ENCODE peak calls at places on chromosomes 3 and 15, in eight cellular contexts. K is psoas muscle, T is HL-60, B is esophagus squamous epithelium, S is tibial nerve, E is IMR-90, F is A549, X is right lobe of liver. G is an unnamed sample.

GRCh38 chr3:183823963-183824362 is 1.4 kb downstream of the MAP6D1 start:
- DNase-seq in K (no peak), T (no peak), B (no peak), S (no peak), E (no peak), F (no peak), X (no peak), G (no peak)

GRCh38 chr15:88981244-88982215 is 68.4 kb upstream of the MFGE8 start:
- DNase-seq in K (no peak), T (no peak), B (no peak), S (no peak), E (no peak), F (peak; percentile 86), X (no peak), G (no peak)

GRCh38 chr3:52523386-52524257 is 10.0 kb downstream of the NT5DC2 start:
- DNase-seq in K (peak; percentile 10), T (no peak), B (no peak), S (peak; percentile 11), E (no peak), F (no peak), X (peak; percentile 44), G (no peak)

GRCh38 chr3:59180006-59180405 is 130.2 kb upstream of the CFAP20DC start:
- DNase-seq in K (no peak), T (no peak), B (no peak), S (no peak), E (no peak), F (no peak), X (no peak), G (no peak)

GRCh38 chr3:168162172-168162571 is 66.4 kb upstream of the GOLIM4 start:
- DNase-seq in K (no peak), T (no peak), B (no peak), S (no peak), E (peak; percentile 11), F (no peak), X (no peak), G (no peak)

GRCh38 chr3:126098391-126098858 is 14.5 kb upstream of the SLC41A3 start:
- DNase-seq in K (no peak), T (no peak), B (no peak), S (no peak), E (peak; percentile 41), F (no peak), X (no peak), G (no peak)

GRCh38 chr15:90174140-90174891 is 26.8 kb upstream of the SEMA4B start:
- DNase-seq in K (peak; percentile 79), T (no peak), B (no peak), S (peak; percentile 86), E (no peak), F (no peak), X (peak; percentile 78), G (no peak)

GRCh38 chr15:89494941-89495637 is 1.3 kb downstream of the RHCG start:
- DNase-seq in K (no peak), T (no peak), B (no peak), S (no peak), E (no peak), F (peak; percentile 62), X (peak; percentile 52), G (no peak)

GRCh38 chr3:128006471-128007424 is 45.5 kb upstream of the SEC61A1 start:
- DNase-seq in K (no peak), T (no peak), B (no peak), S (no peak), E (no peak), F (no peak), X (no peak), G (no peak)
- H3K27ac ChIP-seq in K (no peak overlapping the region), T (no peak overlapping the region), B (no peak overlapping the region), S (no peak overlapping the region), E (no peak overlapping the region), F (no peak overlapping the region), X (no peak overlapping the region), G (no peak overlapping the region)

GRCh38 chr3:139630532-139630931 is 47.2 kb downstream of the NMNAT3 start:
- DNase-seq in K (no peak), T (no peak), B (no peak), S (no peak), E (no peak), F (no peak), X (no peak), G (no peak)

GRCh38 chr3:139634236-139634635 is 43.5 kb downstream of the NMNAT3 start:
- DNase-seq in K (no peak), T (no peak), B (no peak), S (no peak), E (no peak), F (no peak), X (no peak), G (no peak)

GRCh38 chr3:139633511-139633910 is 44.3 kb downstream of the NMNAT3 start:
- DNase-seq in K (no peak), T (no peak), B (no peak), S (no peak), E (no peak), F (no peak), X (no peak), G (no peak)

GRCh38 chr3:139627759-139628158 is 50.0 kb downstream of the NMNAT3 start:
- DNase-seq in K (no peak), T (no peak), B (no peak), S (no peak), E (no peak), F (no peak), X (no peak), G (no peak)

GRCh38 chr3:139629033-139629432 is 48.7 kb downstream of the NMNAT3 start:
- DNase-seq in K (no peak), T (peak; percentile 6), B (no peak), S (no peak), E (peak; percentile 2), F (peak; percentile 28), X (no peak), G (no peak)
- TF ChIP-seq CTCF in K (no peak), T (peak; percentile 30), B (peak; percentile 50), S (no peak), E (peak; percentile 19), F (peak; percentile 27), X (peak; percentile 19), G (no peak)

GRCh38 chr3:105785790-105786189 is 83.0 kb downstream of the CBLB start:
- DNase-seq in K (no peak), T (no peak), B (no peak), S (no peak), E (no peak), F (no peak), X (no peak), G (no peak)
- H3K27ac ChIP-seq in K (no peak overlapping the region), T (no peak overlapping the region), B (no peak overlapping the region), S (no peak overlapping the region), E (no peak overlapping the region), F (no peak overlapping the region), X (no peak overlapping the region), G (no peak overlapping the region)

GRCh38 chr3:45055411-45056143 is 29.5 kb downstream of the CLEC3B start:
- DNase-seq in K (no peak), T (no peak), B (no peak), S (no peak), E (peak; percentile 96), F (peak; percentile 49), X (no peak), G (no peak)
- TF ChIP-seq CTCF in K (no peak), T (no peak), B (peak; percentile 9), S (no peak), E (peak; percentile 20), F (peak; percentile 6), X (no peak), G (peak; percentile 16)

GRCh38 chr3:96960661-96961330 is 146.4 kb downstream of the EPHA6 start:
- DNase-seq in K (no peak), T (no peak), B (no peak), S (no peak), E (no peak), F (no peak), X (no peak), G (no peak)

GRCh38 chr3:96961576-96961975 is 147.2 kb downstream of the EPHA6 start:
- DNase-seq in K (no peak), T (no peak), B (no peak), S (no peak), E (no peak), F (no peak), X (no peak), G (no peak)

GRCh38 chr3:96958856-96959255 is 144.5 kb downstream of the EPHA6 start:
- DNase-seq in K (no peak), T (no peak), B (no peak), S (no peak), E (no peak), F (no peak), X (no peak), G (no peak)

GRCh38 chr3:96959902-96960596 is 145.7 kb downstream of the EPHA6 start:
- DNase-seq in K (no peak), T (no peak), B (no peak), S (no peak), E (no peak), F (no peak), X (no peak), G (no peak)
- H3K27ac ChIP-seq in K (no peak overlapping the region), T (no peak overlapping the region), B (peak overlapping the region; percentile 60), S (no peak overlapping the region), E (no peak overlapping the region), F (no peak overlapping the region), X (no peak overlapping the region), G (no peak overlapping the region)

GRCh38 chr3:41448396-41448795 is 249.1 kb downstream of the CTNNB1 start:
- DNase-seq in K (no peak), T (no peak), B (no peak), S (no peak), E (no peak), F (no peak), X (no peak), G (no peak)

GRCh38 chr3:41447701-41448100 is 248.4 kb downstream of the CTNNB1 start:
- DNase-seq in K (no peak), T (no peak), B (no peak), S (no peak), E (no peak), F (no peak), X (no peak), G (no peak)

DNA sequence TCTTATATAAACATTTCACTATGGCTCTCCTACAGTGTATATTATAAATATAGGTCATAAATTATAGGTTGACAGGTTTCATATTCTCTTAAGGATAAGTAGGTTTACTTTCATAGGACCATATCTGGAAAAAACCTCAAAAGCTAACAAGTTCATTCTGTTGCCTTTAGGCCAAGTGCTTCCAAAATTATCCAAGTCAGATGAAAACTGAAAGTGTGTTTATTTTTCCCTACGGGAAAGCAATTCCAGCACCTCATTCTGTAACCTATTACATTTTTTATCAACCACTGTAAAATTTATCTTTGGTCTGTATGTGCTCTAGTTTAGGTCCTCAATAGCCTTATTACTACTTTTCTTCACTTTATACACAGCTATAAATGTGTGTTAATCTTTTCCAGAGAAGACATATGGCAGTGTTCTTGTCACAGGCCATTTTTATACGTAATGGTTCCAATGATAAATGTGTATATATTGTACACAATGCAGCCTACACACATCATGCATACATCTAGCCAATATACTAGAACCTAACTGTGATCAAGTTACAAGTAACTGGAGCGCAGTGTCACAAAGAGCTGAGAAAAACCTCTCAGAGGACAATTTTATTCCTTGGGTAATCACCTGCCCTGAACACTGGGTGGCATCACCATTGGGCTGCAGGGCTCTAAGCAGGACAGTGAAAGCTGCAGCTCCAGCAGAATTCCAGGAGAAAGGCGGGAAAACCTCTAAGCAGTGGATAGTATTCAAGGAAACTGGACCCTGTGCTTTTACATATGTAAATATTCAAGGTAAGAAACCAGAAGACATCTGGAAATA is 251.3 kb downstream of the CTNNB1 start:
- DNase-seq in K (no peak), T (no peak), B (no peak), S (no peak), E (no peak), F (peak; percentile 6), X (no peak), G (no peak)
- TF ChIP-seq CTCF in K (no peak), T (no peak), B (peak; percentile 18), S (no peak), E (no peak), F (no peak), X (peak; percentile 41), G (no peak)

GRCh38 chr3:11118181-11118682 is 36.1 kb upstream of the HRH1 start:
- DNase-seq in K (no peak), T (no peak), B (no peak), S (no peak), E (peak; percentile 70), F (no peak), X (no peak), G (no peak)
- H3K27ac ChIP-seq in K (no peak overlapping the region), T (no peak overlapping the region), B (no peak overlapping the region), S (no peak overlapping the region), E (no peak overlapping the region), F (no peak overlapping the region), X (no peak overlapping the region), G (no peak overlapping the region)

G was measured in CD4-positive, alpha-beta T cell.